ENCODE peak calls at places on chromosomes 16 and 17, in six cellular contexts. One of them, this sample, is unnamed.

GRCh38 chr17:61000911-61001310 is 323.3 kb downstream of the BCAS3 start:
- DNase-seq in GM23248: peak
- DNase-seq in kidney glomerular epithelial cell: peak
- DNase-seq in hypothalamus: no peak
- DNase-seq in T-helper 2 cell: no peak
- DNase-seq in left ventricle myocardium inferior: no peak
- DNase-seq in this sample: no peak

GRCh38 chr17:19298561-19299213 is 61.5 kb downstream of the EPN2 start:
- DNase-seq in T-helper 2 cell: no peak
- DNase-seq in GM23248: no peak
- DNase-seq in hypothalamus: no peak
- DNase-seq in kidney glomerular epithelial cell: no peak
- DNase-seq in left ventricle myocardium inferior: no peak
- DNase-seq in this sample: no peak

GRCh38 chr16:58114827-58115825 is 14.1 kb downstream of the CFAP20 start:
- DNase-seq in left ventricle myocardium inferior: no peak
- DNase-seq in T-helper 2 cell: no peak
- DNase-seq in GM23248: peak
- DNase-seq in kidney glomerular epithelial cell: no peak
- DNase-seq in hypothalamus: no peak
- DNase-seq in this sample: no peak

GRCh38 chr16:56013962-56014552 is 138.9 kb upstream of the CES5A start:
- DNase-seq in left ventricle myocardium inferior: peak
- DNase-seq in hypothalamus: no peak
- DNase-seq in T-helper 2 cell: no peak
- DNase-seq in GM23248: peak
- DNase-seq in kidney glomerular epithelial cell: peak
- DNase-seq in this sample: no peak

GRCh38 chr17:35187481-35187880 is 6.7 kb downstream of the SLC35G3 start:
- DNase-seq in hypothalamus: no peak
- DNase-seq in left ventricle myocardium inferior: no peak
- DNase-seq in GM23248: no peak
- DNase-seq in T-helper 2 cell: no peak
- DNase-seq in kidney glomerular epithelial cell: no peak
- DNase-seq in this sample: no peak

GRCh38 chr16:11907160-11907970 is 8.4 kb downstream of the GSPT1 start:
- DNase-seq in GM23248: no peak
- DNase-seq in left ventricle myocardium inferior: no peak
- DNase-seq in T-helper 2 cell: no peak
- DNase-seq in kidney glomerular epithelial cell: no peak
- DNase-seq in hypothalamus: no peak
- DNase-seq in this sample: no peak

GRCh38 chr16:3999890-4000325 is 116.3 kb downstream of the ADCY9 start:
- DNase-seq in left ventricle myocardium inferior: no peak
- DNase-seq in hypothalamus: no peak
- DNase-seq in T-helper 2 cell: peak
- DNase-seq in kidney glomerular epithelial cell: no peak
- DNase-seq in GM23248: peak
- DNase-seq in this sample: no peak

GRCh38 chr17:29584452-29585079 is 4.9 kb downstream of the GIT1 start:
- DNase-seq in GM23248: no peak
- DNase-seq in kidney glomerular epithelial cell: no peak
- DNase-seq in left ventricle myocardium inferior: peak
- DNase-seq in T-helper 2 cell: no peak
- DNase-seq in hypothalamus: peak
- DNase-seq in this sample: no peak

GRCh38 chr16:78142784-78143183 is 43.3 kb downstream of the WWOX start:
- DNase-seq in GM23248: peak
- DNase-seq in kidney glomerular epithelial cell: no peak
- DNase-seq in hypothalamus: no peak
- DNase-seq in T-helper 2 cell: no peak
- DNase-seq in left ventricle myocardium inferior: no peak
- DNase-seq in this sample: no peak

GRCh38 chr17:17141860-17142552 is 64.1 kb downstream of the PLD6 start:
- DNase-seq in GM23248: peak
- DNase-seq in T-helper 2 cell: no peak
- DNase-seq in left ventricle myocardium inferior: peak
- DNase-seq in kidney glomerular epithelial cell: no peak
- DNase-seq in hypothalamus: peak
- DNase-seq in this sample: no peak

GRCh38 chr17:7886227-7887037 is 2.2 kb upstream of the CHD3 start:
- DNase-seq in GM23248: peak
- DNase-seq in kidney glomerular epithelial cell: no peak
- DNase-seq in hypothalamus: no peak
- DNase-seq in left ventricle myocardium inferior: no peak
- DNase-seq in T-helper 2 cell: peak
- DNase-seq in this sample: no peak

GRCh38 chr16:852451-853185 is 52.1 kb upstream of the GNG13 start:
- DNase-seq in T-helper 2 cell: no peak
- DNase-seq in kidney glomerular epithelial cell: no peak
- DNase-seq in GM23248: no peak
- DNase-seq in left ventricle myocardium inferior: no peak
- DNase-seq in hypothalamus: peak
- DNase-seq in this sample: no peak

GRCh38 chr16:82093901-82094300 is 58.8 kb downstream of the HSD17B2 start:
- DNase-seq in GM23248: no peak
- DNase-seq in kidney glomerular epithelial cell: no peak
- DNase-seq in T-helper 2 cell: no peak
- DNase-seq in left ventricle myocardium inferior: no peak
- DNase-seq in hypothalamus: no peak
- DNase-seq in this sample: no peak

GRCh38 chr17:55273579-55274370 is 9.0 kb downstream of the HLF start:
- DNase-seq in left ventricle myocardium inferior: peak
- DNase-seq in GM23248: peak
- DNase-seq in hypothalamus: peak
- DNase-seq in T-helper 2 cell: no peak
- DNase-seq in kidney glomerular epithelial cell: peak
- DNase-seq in this sample: no peak

GRCh38 chr17:78172284-78173024 is 4.1 kb downstream of the SYNGR2 start:
- DNase-seq in left ventricle myocardium inferior: peak
- DNase-seq in GM23248: no peak
- DNase-seq in kidney glomerular epithelial cell: no peak
- DNase-seq in T-helper 2 cell: no peak
- DNase-seq in hypothalamus: peak
- DNase-seq in this sample: no peak

This sample was measured in SIG-M5.